ENCODE peak calls at places on chromosomes 7 and 10, in six cellular contexts. M is colonic mucosa, S is aorta, O is IMR-90, V is cardiac fibroblast, C is fibroblast of the aortic adventitia. G is an unnamed sample.

GRCh38 chr10:125396651-125397050 is 236.3 kb upstream of the CTBP2 start:
- DNase-seq in M (no peak), S (no peak), O (peak; percentile 32), C (peak; percentile 71), V (peak; percentile 9), G (peak; percentile 11)

GRCh38 chr10:121240011-121240410 is 358.2 kb downstream of the FGFR2 start:
- DNase-seq in V (no peak), S (no peak), O (no peak), M (peak; percentile 86), C (no peak), G (no peak)

GRCh38 chr10:93206652-93207051 is 133.0 kb downstream of the CYP26A1 start:
- DNase-seq in S (no peak), O (no peak), V (no peak), C (no peak), M (no peak), G (peak; percentile 7)

GRCh38 chr7:89029864-89030263 is 234.3 kb upstream of the TEX47 start:
- DNase-seq in V (no peak), M (no peak), C (no peak), O (no peak), S (no peak), G (peak; percentile 12)

GRCh38 chr7:74092321-74092963 is 8.8 kb downstream of the LIMK1 start:
- DNase-seq in O (no peak), V (no peak), C (no peak), S (peak; percentile 64), M (no peak), G (no peak)

GRCh38 chr10:36621346-36621745 is 504.1 kb upstream of the ANKRD30A start:
- DNase-seq in S (no peak), V (peak; percentile 44), M (no peak), C (peak; percentile 43), O (peak; percentile 63), G (no peak)

GRCh38 chr10:122560279-122560804 is at the start of gene DMBT1:
- DNase-seq in S (no peak), O (no peak), C (no peak), V (no peak), M (no peak), G (no peak)

GRCh38 chr10:125035588-125036298 is 93.8 kb downstream of the ZRANB1 start:
- DNase-seq in O (no peak), S (no peak), V (no peak), C (no peak), M (no peak), G (no peak)

GRCh38 chr7:69723663-69724062 is 125.4 kb downstream of the AUTS2 start:
- DNase-seq in S (no peak), M (no peak), O (no peak), C (no peak), V (no peak), G (no peak)

GRCh38 chr7:139695616-139696015 is 82.2 kb downstream of the HIPK2 start:
- DNase-seq in V (no peak), C (peak; percentile 65), S (no peak), M (no peak), O (no peak), G (no peak)

GRCh38 chr7:121459148-121459547 is 63.0 kb upstream of the FAM3C start:
- DNase-seq in O (no peak), M (no peak), S (no peak), C (no peak), V (no peak), G (no peak)

GRCh38 chr7:122199171-122199570 is 55.1 kb upstream of the AASS start:
- DNase-seq in S (no peak), C (peak; percentile 43), M (no peak), V (peak; percentile 24), O (no peak), G (peak; percentile 20)

GRCh38 chr7:127713758-127714157 is 61.8 kb downstream of the SND1 start:
- DNase-seq in V (no peak), C (no peak), S (peak; percentile 40), O (no peak), M (no peak), G (no peak)

GRCh38 chr10:104329754-104330153 is 8.5 kb downstream of the ITPRIP start:
- DNase-seq in S (peak; percentile 48), M (no peak), V (peak; percentile 94), C (peak; percentile 92), O (peak; percentile 84), G (peak; percentile 71)

GRCh38 chr7:77935652-77936348 is 137.2 kb downstream of the PHTF2 start:
- DNase-seq in S (no peak), V (peak; percentile 32), M (no peak), O (no peak), C (peak; percentile 33), G (no peak)

GRCh38 chr10:101258179-101258885 is 29.1 kb upstream of the LBX1 start:
- DNase-seq in M (no peak), V (peak; percentile 11), O (no peak), C (no peak), S (no peak), G (no peak)

DNA sequence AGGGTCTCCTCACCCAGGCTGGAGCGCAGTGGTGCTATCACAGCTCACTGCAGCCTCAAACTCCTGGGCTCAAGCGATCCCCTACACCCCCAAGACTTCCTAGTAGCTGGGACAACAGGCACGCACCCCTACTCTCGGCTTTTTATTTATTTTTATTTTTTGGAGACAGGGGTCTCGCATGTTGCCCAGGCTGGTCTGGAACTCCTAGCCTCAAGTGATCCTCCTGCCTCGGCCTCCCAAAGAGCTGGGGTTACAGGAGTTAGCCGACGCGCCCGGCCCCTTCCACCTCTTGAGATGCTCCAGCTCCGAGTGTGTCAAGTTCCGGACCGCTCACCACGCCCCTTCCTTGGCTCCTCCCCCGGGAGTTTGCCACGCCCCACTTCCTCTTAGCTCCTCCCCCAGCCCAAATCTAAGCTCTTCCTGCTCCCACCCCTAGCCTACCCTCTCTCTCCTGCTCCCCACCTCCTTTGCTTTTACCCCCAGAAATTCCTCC is 6.3 kb downstream of the NAT16 start:
- DNase-seq in O (no peak), C (no peak), M (peak; percentile 63), V (peak; percentile 71), S (no peak), G (no peak)
- H3K4me3 ChIP-seq in O (no peak overlapping the region), C (no peak overlapping the region), M (no peak overlapping the region), V (no peak overlapping the region), S (no peak overlapping the region), G (no peak overlapping the region)

GRCh38 chr7:44308741-44309270 is 16.6 kb downstream of the CAMK2B start:
- DNase-seq in O (no peak), M (peak; percentile 12), C (no peak), V (no peak), S (peak; percentile 39), G (no peak)

GRCh38 chr7:44311561-44312495 is 13.6 kb downstream of the CAMK2B start:
- DNase-seq in O (no peak), M (peak; percentile 6), S (no peak), V (no peak), C (no peak), G (no peak)

GRCh38 chr7:44309271-44310091 is 15.9 kb downstream of the CAMK2B start:
- DNase-seq in V (peak; percentile 59), C (peak; percentile 52), O (peak; percentile 32), M (peak; percentile 38), S (peak; percentile 80), G (peak; percentile 58)

GRCh38 chr7:44307905-44308740 is 17.3 kb downstream of the CAMK2B start:
- DNase-seq in S (peak; percentile 42), C (no peak), M (peak; percentile 7), O (no peak), V (no peak), G (no peak)

DNA sequence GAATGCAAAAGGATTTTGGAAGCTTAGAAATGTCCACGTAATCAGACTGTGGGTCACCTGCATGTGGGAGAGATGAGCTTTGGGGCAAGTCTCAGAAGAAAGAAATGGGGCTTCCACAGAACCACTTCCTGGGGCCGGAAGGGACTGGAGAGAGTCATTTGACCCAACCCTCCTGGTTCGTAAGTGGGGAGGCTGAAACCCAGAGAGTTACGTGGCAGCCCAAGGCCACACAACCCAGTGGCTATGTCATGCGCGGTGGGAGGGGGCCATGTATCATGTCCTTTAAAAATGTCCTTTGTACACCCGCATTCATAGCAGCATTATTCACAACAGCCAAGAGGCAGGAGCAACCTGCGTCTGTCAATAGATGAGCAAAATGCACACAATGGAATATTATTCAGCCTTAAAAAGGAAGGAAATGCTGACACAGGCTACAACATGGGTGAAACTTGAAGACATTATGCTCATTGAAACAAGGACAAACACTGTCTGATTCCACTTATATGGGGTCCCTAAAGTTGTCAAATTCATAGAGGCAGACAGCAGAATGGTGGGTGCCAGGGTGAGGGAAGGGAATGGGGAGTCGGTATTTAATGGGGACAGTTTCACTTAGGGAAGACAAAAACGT is 15.1 kb downstream of the CAMK2B start:
- DNase-seq in V (peak; percentile 11), S (no peak), C (no peak), M (peak; percentile 16), O (no peak), G (no peak)
- H3K4me3 ChIP-seq in V (no peak overlapping the region), S (no peak overlapping the region), C (no peak overlapping the region), M (no peak overlapping the region), O (no peak overlapping the region), G (peak overlapping the region; percentile 41)

GRCh38 chr10:12510566-12510965 is 161.2 kb downstream of the CAMK1D start:
- DNase-seq in V (no peak), C (no peak), S (no peak), O (no peak), M (peak; percentile 12), G (no peak)
- H3K4me3 ChIP-seq in V (no peak overlapping the region), C (no peak overlapping the region), S (no peak overlapping the region), O (no peak overlapping the region), M (no peak overlapping the region), G (no peak overlapping the region)

DNA sequence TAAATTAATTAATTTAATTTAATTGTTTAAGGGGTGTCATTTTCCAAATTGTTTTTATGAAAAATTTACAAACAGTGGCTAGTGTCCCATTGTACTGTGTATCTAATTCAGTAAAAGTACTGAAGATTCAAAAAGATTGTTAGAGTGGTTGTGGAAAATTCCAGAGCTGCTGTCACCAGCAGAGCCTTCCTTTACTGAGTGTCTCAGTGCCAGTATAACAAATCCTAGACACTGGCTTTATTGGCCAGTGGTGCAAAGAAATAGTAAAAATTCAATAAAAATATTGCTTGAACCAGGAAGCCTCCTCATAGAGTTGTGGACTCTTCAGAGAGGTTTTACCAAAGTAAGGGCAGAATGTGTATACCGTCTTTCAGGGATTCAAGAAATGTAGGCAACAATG is 23.1 kb upstream of the HERPUD2 start:
- DNase-seq in S (no peak), V (no peak), O (no peak), M (no peak), C (no peak), G (no peak)
- H3K4me3 ChIP-seq in S (no peak overlapping the region), V (no peak overlapping the region), O (no peak overlapping the region), M (no peak overlapping the region), C (no peak overlapping the region), G (peak overlapping the region; percentile 71)

DNA sequence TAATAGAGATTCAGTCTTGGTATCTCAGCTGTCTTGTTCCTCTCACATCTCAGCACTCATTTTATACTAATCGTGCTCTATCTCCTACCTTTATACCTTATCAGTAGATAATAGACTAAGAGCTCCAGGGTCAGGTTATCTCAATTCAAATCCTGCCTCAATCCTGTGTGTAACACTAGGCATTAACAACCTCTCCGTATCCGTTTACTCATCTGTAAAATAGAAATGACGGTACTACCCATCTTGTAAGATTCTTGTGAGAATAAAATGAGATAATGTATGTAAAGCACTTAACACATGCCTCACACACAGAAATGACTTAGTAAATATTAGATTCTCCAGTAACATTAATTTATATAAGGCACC is 622 bp upstream of the P4HA1 start:
- DNase-seq in S (no peak), V (no peak), M (no peak), O (no peak), C (no peak), G (no peak)
- H3K4me3 ChIP-seq in S (no peak overlapping the region), V (peak overlapping the region; percentile 21), M (peak overlapping the region; percentile 94), O (peak overlapping the region; percentile 20), C (peak overlapping the region; percentile 47), G (peak overlapping the region; percentile 99)